ENCODE peak calls at places on chromosomes 6 and 20, in six cellular contexts. H is stromal cell of bone marrow; J is breast epithelium; Z is activated T-cell treated with anti-CD3 and anti-CD28 coated beads, Interleukin-2, amount 50 U/mL, for 72 hours; B is T-helper 1 cell; K is NAMALWA. I is an unnamed sample.

GRCh38 chr20:11130554-11131166 is 456.9 kb upstream of the JAG1 start:
- DNase-seq in H (no peak), J (no peak), Z (no peak), B (no peak), K (no peak), I (no peak)

GRCh38 chr6:1631251-1631650 is 21.5 kb downstream of the FOXC1 start:
- DNase-seq in H (no peak), J (no peak), Z (no peak), B (no peak), K (no peak), I (no peak)

GRCh38 chr6:129632081-129632758 is 77.8 kb downstream of the ARHGAP18 start:
- DNase-seq in H (no peak), J (no peak), Z (no peak), B (no peak), K (no peak), I (no peak)

GRCh38 chr6:130958468-130958867 is 104.6 kb downstream of the EPB41L2 start:
- DNase-seq in H (no peak), J (no peak), Z (no peak), B (no peak), K (no peak), I (no peak)

GRCh38 chr6:35391240-35391968 is 49.0 kb downstream of the PPARD start:
- DNase-seq in H (no peak), J (no peak), Z (no peak), B (no peak), K (no peak), I (no peak)

GRCh38 chr6:38052035-38052434 is 232.5 kb downstream of the ZFAND3 start:
- DNase-seq in H (no peak), J (no peak), Z (no peak), B (no peak), K (no peak), I (no peak)

GRCh38 chr20:9831032-9831431 is 7.8 kb downstream of the PAK5 start:
- DNase-seq in H (no peak), J (no peak), Z (no peak), B (no peak), K (no peak), I (no peak)

GRCh38 chr6:52984247-52984646 is 10.8 kb downstream of the GSTA4 start:
- DNase-seq in H (no peak), J (no peak), Z (peak; percentile 63), B (peak; percentile 38), K (peak; percentile 50), I (no peak)

GRCh38 chr20:45782890-45783289 is 8.8 kb downstream of the WFDC3 start:
- DNase-seq in H (no peak), J (no peak), Z (no peak), B (no peak), K (no peak), I (no peak)